ENCODE peak calls at places on chromosomes 16 and 17, in five cellular contexts. One of them, this sample, is unnamed.
A peak's percentile ranks its signal among the peaks of the same experiment; 100 is the strongest.

GRCh38 chr17:69367298-69367697 is 40.4 kb upstream of the ABCA5 start:
- DNase-seq in IMR-90: no peak
- DNase-seq in A549: no peak
- DNase-seq in heart right ventricle: no peak
- DNase-seq in thoracic aorta: no peak
- DNase-seq in this sample: no peak

GRCh38 chr16:59510008-59510424 is 775.9 kb upstream of the GOT2 start:
- DNase-seq in heart right ventricle: peak; percentile 17
- DNase-seq in IMR-90: no peak
- DNase-seq in thoracic aorta: no peak
- DNase-seq in A549: peak; percentile 74
- DNase-seq in this sample: no peak

GRCh38 chr16:75566889-75567255 is 693 bp downstream of the GABARAPL2 start:
- DNase-seq in thoracic aorta: no peak
- DNase-seq in heart right ventricle: no peak
- DNase-seq in A549: no peak
- DNase-seq in IMR-90: no peak
- DNase-seq in this sample: no peak

GRCh38 chr16:22053921-22054341 is 38.4 kb upstream of the VWA3A start:
- DNase-seq in IMR-90: no peak
- DNase-seq in thoracic aorta: no peak
- DNase-seq in A549: no peak
- DNase-seq in heart right ventricle: no peak
- DNase-seq in this sample: no peak

GRCh38 chr16:946048-946395 is 24.8 kb downstream of the LMF1 start:
- DNase-seq in heart right ventricle: no peak
- DNase-seq in thoracic aorta: no peak
- DNase-seq in IMR-90: peak; percentile 15
- DNase-seq in A549: no peak
- DNase-seq in this sample: no peak

GRCh38 chr17:81867123-81867951 is 3.8 kb downstream of the ARHGDIA start:
- DNase-seq in A549: peak; percentile 83
- DNase-seq in IMR-90: peak; percentile 52
- DNase-seq in thoracic aorta: no peak
- DNase-seq in heart right ventricle: no peak
- DNase-seq in this sample: peak; percentile 62

GRCh38 chr17:82020874-82021727 is 1.6 kb downstream of the CENPX start:
- DNase-seq in thoracic aorta: no peak
- DNase-seq in A549: peak; percentile 90
- DNase-seq in IMR-90: peak; percentile 75
- DNase-seq in heart right ventricle: peak; percentile 71
- DNase-seq in this sample: peak; percentile 83

GRCh38 chr17:78497115-78497540 is 80.1 kb downstream of the DNAH17 start:
- DNase-seq in heart right ventricle: peak; percentile 62
- DNase-seq in IMR-90: peak; percentile 72
- DNase-seq in thoracic aorta: no peak
- DNase-seq in A549: peak; percentile 94
- DNase-seq in this sample: peak; percentile 86

GRCh38 chr16:70375636-70376611 is 29.2 kb downstream of the DDX19A start:
- DNase-seq in heart right ventricle: no peak
- DNase-seq in IMR-90: no peak
- DNase-seq in A549: no peak
- DNase-seq in thoracic aorta: no peak
- DNase-seq in this sample: no peak

GRCh38 chr16:50329446-50330189 is 39.2 kb downstream of the BRD7 start:
- DNase-seq in A549: no peak
- DNase-seq in heart right ventricle: no peak
- DNase-seq in IMR-90: no peak
- DNase-seq in thoracic aorta: no peak
- DNase-seq in this sample: no peak

GRCh38 chr16:70676571-70677498 is 9.0 kb downstream of the MTSS2 start:
- DNase-seq in heart right ventricle: peak; percentile 9
- DNase-seq in thoracic aorta: no peak
- DNase-seq in IMR-90: no peak
- DNase-seq in A549: no peak
- DNase-seq in this sample: no peak

GRCh38 chr17:81295678-81296381 is 723 bp upstream of the SLC38A10 start:
- DNase-seq in A549: peak; percentile 83
- DNase-seq in thoracic aorta: no peak
- DNase-seq in heart right ventricle: no peak
- DNase-seq in IMR-90: peak; percentile 33
- DNase-seq in this sample: peak; percentile 46

GRCh38 chr16:11543676-11544393 is 42.9 kb downstream of the LITAF start:
- DNase-seq in thoracic aorta: no peak
- DNase-seq in A549: no peak
- DNase-seq in heart right ventricle: no peak
- DNase-seq in IMR-90: no peak
- DNase-seq in this sample: no peak

GRCh38 chr16:78490847-78491246 is 391.4 kb downstream of the WWOX start:
- DNase-seq in IMR-90: no peak
- DNase-seq in heart right ventricle: no peak
- DNase-seq in A549: no peak
- DNase-seq in thoracic aorta: peak; percentile 10
- DNase-seq in this sample: no peak

GRCh38 chr17:65711671-65712276 is 150.3 kb upstream of the AXIN2 start:
- DNase-seq in heart right ventricle: no peak
- DNase-seq in A549: no peak
- DNase-seq in thoracic aorta: no peak
- DNase-seq in IMR-90: no peak
- DNase-seq in this sample: no peak

GRCh38 chr17:38464251-38464722 is 36.0 kb downstream of the ARHGAP23 start:
- DNase-seq in A549: peak; percentile 38
- DNase-seq in IMR-90: no peak
- DNase-seq in heart right ventricle: peak; percentile 72
- DNase-seq in thoracic aorta: peak; percentile 55
- DNase-seq in this sample: peak; percentile 47

GRCh38 chr17:79118924-79119323 is 44.3 kb downstream of the ENGASE start:
- DNase-seq in thoracic aorta: no peak
- DNase-seq in IMR-90: no peak
- DNase-seq in A549: no peak
- DNase-seq in heart right ventricle: no peak
- DNase-seq in this sample: no peak

GRCh38 chr16:15607700-15608396 is 35.1 kb downstream of the MARF1 start:
- DNase-seq in thoracic aorta: no peak
- DNase-seq in IMR-90: peak; percentile 82
- DNase-seq in A549: no peak
- DNase-seq in heart right ventricle: peak; percentile 65
- DNase-seq in this sample: peak; percentile 39

DNA sequence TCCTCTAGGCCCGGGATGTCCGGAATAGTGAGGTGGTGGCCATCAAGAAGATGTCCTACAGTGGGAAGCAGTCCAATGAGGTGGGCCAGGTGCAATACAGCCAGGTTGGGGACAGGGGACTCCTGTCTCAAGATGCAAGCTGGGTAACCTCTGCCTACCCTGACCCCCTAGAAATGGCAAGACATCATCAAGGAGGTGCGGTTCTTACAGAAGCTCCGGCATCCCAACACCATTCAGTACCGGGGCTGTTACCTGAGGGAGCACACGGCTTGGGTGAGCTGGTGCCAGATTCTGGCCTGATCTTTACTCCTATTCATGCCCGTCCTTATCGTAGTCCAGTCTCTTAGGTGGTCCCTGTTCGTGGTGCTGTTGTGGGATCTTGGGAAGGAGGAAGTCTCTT is 4.4 kb downstream of the TAOK2 start:
- DNase-seq in A549: no peak
- DNase-seq in thoracic aorta: no peak
- DNase-seq in IMR-90: no peak
- DNase-seq in heart right ventricle: no peak
- DNase-seq in this sample: no peak
- H3K4me3 ChIP-seq in A549: no peak overlapping the region
- H3K4me3 ChIP-seq in thoracic aorta: no peak overlapping the region
- H3K4me3 ChIP-seq in IMR-90: no peak overlapping the region
- H3K4me3 ChIP-seq in heart right ventricle: peak overlapping the region; percentile 99
- H3K4me3 ChIP-seq in this sample: no peak overlapping the region

GRCh38 chr16:28495098-28495793 is 803 bp downstream of the APOBR start:
- DNase-seq in thoracic aorta: no peak
- DNase-seq in A549: no peak
- DNase-seq in IMR-90: no peak
- DNase-seq in heart right ventricle: no peak
- DNase-seq in this sample: no peak

GRCh38 chr16:28491970-28492474 is at the start of gene CLN3:
- DNase-seq in thoracic aorta: peak; percentile 73
- DNase-seq in A549: peak; percentile 97
- DNase-seq in heart right ventricle: peak; percentile 87
- DNase-seq in IMR-90: peak; percentile 94
- DNase-seq in this sample: peak; percentile 97

GRCh38 chr16:28492511-28492910 is 637 bp upstream of the CLN3 start:
- DNase-seq in A549: no peak
- DNase-seq in heart right ventricle: no peak
- DNase-seq in thoracic aorta: no peak
- DNase-seq in IMR-90: no peak
- DNase-seq in this sample: no peak

GRCh38 chr16:28495795-28496749 is 1.6 kb downstream of the APOBR start:
- DNase-seq in thoracic aorta: no peak
- DNase-seq in heart right ventricle: no peak
- DNase-seq in IMR-90: no peak
- DNase-seq in A549: no peak
- DNase-seq in this sample: no peak

DNA sequence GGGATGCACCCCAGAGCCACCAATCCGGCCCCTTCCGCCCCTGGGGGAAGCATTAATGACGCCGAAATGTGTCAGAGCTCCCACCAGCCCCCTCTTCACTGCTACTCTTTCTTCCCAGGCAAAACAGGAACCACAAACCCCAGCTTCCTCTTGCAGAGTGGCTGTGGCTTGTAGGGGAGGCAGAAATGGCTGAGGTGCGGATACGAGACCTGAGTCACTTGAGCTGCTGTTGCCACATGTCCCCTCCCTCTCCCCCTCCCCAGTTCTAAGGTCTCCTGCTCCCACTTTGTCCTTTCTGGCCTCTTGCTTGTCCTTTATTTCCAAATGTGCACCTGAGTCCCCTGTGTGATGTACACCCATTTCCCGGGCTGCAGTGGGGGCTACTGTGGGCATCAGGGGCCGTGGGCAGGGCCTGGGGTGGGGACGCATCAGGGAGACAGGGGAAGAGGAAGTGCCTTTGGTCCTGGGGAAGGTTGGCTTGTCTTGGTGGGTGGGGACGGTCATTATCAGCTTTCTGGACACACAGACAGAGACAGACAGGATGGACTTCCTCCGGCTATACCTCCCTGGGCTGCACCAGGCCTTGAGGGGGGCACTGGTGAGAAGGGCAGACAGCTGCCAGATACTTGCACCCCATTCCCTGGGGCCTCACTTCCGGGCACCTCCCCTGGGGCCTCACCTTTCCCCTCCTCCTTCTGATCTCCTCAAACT is at the start of gene APOBR:
- DNase-seq in IMR-90: no peak
- DNase-seq in A549: no peak
- DNase-seq in heart right ventricle: no peak
- DNase-seq in thoracic aorta: no peak
- DNase-seq in this sample: no peak
- TF ChIP-seq CTCF in IMR-90: no peak
- TF ChIP-seq CTCF in A549: no peak
- TF ChIP-seq CTCF in heart right ventricle: no peak
- TF ChIP-seq CTCF in thoracic aorta: no peak
- TF ChIP-seq CTCF in this sample: no peak

GRCh38 chr16:56615353-56615752 is 7.0 kb downstream of the MT2A start:
- DNase-seq in IMR-90: peak; percentile 48
- DNase-seq in A549: no peak
- DNase-seq in thoracic aorta: no peak
- DNase-seq in heart right ventricle: no peak
- DNase-seq in this sample: peak; percentile 37

GRCh38 chr16:56617212-56618085 is 8.1 kb upstream of the MT1E start:
- DNase-seq in IMR-90: peak; percentile 57
- DNase-seq in thoracic aorta: no peak
- DNase-seq in A549: no peak
- DNase-seq in heart right ventricle: peak; percentile 87
- DNase-seq in this sample: peak; percentile 68

GRCh38 chr16:56614549-56614991 is 6.2 kb downstream of the MT2A start:
- DNase-seq in IMR-90: peak; percentile 86
- DNase-seq in heart right ventricle: no peak
- DNase-seq in thoracic aorta: no peak
- DNase-seq in A549: peak; percentile 37
- DNase-seq in this sample: peak; percentile 47

GRCh38 chr16:56618138-56618537 is 7.4 kb upstream of the MT1E start:
- DNase-seq in heart right ventricle: no peak
- DNase-seq in IMR-90: no peak
- DNase-seq in A549: no peak
- DNase-seq in thoracic aorta: no peak
- DNase-seq in this sample: no peak

GRCh38 chr16:56616608-56617211 is 8.3 kb downstream of the MT2A start:
- DNase-seq in IMR-90: no peak
- DNase-seq in thoracic aorta: no peak
- DNase-seq in heart right ventricle: no peak
- DNase-seq in A549: no peak
- DNase-seq in this sample: no peak
- H3K4me3 ChIP-seq in IMR-90: no peak overlapping the region
- H3K4me3 ChIP-seq in thoracic aorta: peak overlapping the region; percentile 62
- H3K4me3 ChIP-seq in heart right ventricle: peak overlapping the region; percentile 59
- H3K4me3 ChIP-seq in A549: no peak overlapping the region
- H3K4me3 ChIP-seq in this sample: peak overlapping the region; percentile 1

GRCh38 chr17:67359960-67360817 is 6.2 kb downstream of the PSMD12 start:
- DNase-seq in heart right ventricle: no peak
- DNase-seq in A549: peak; percentile 60
- DNase-seq in thoracic aorta: no peak
- DNase-seq in IMR-90: peak; percentile 45
- DNase-seq in this sample: peak; percentile 42
- TF ChIP-seq CTCF in heart right ventricle: peak; percentile 39
- TF ChIP-seq CTCF in A549: peak; percentile 32
- TF ChIP-seq CTCF in thoracic aorta: no peak
- TF ChIP-seq CTCF in IMR-90: peak; percentile 24
- TF ChIP-seq CTCF in this sample: peak; percentile 39

GRCh38 chr17:7309628-7310027 is 2.2 kb downstream of the EIF5A start:
- DNase-seq in thoracic aorta: no peak
- DNase-seq in A549: no peak
- DNase-seq in heart right ventricle: no peak
- DNase-seq in IMR-90: no peak
- DNase-seq in this sample: no peak
- H3K4me3 ChIP-seq in thoracic aorta: peak overlapping the region; percentile 78
- H3K4me3 ChIP-seq in A549: peak overlapping the region; percentile 98
- H3K4me3 ChIP-seq in heart right ventricle: peak overlapping the region; percentile 87
- H3K4me3 ChIP-seq in IMR-90: no peak overlapping the region
- H3K4me3 ChIP-seq in this sample: peak overlapping the region; percentile 97

DNA sequence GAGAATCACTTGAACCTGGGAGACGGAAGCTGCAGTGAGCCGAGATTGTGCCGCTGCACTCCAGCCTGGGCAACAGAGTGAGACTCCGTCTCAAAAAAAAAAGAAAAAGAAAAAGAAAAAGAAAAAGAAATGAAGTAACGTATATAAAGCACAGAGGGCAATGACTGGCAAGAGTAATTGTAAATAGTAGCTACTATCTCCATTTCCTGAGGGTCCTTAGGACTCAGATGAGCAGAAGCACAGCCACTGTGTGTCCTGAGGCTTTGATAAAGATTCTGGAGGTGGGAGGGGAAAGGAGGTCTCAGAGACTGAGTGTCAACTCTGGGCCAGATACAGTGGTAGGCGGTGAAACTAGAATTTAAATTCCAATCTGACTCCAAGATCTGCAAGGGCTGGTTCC is 45.8 kb downstream of the TBX4 start:
- DNase-seq in thoracic aorta: no peak
- DNase-seq in A549: no peak
- DNase-seq in IMR-90: no peak
- DNase-seq in heart right ventricle: no peak
- DNase-seq in this sample: no peak
- TF ChIP-seq CTCF in thoracic aorta: no peak
- TF ChIP-seq CTCF in A549: no peak
- TF ChIP-seq CTCF in IMR-90: no peak
- TF ChIP-seq CTCF in heart right ventricle: no peak
- TF ChIP-seq CTCF in this sample: no peak

This sample was measured in fibroblast of pulmonary artery.